ENCODE peak calls at places on chromosomes 12 and 14, in four cellular contexts. X is smooth muscle cell of the brain vasculature, C is HS-5, A is adipocyte. H is an unnamed sample.

GRCh38 chr12:99334737-99335136 is 312.8 kb upstream of the GARIN6 start:
- DNase-seq in X (no peak), C (no peak), A (peak; percentile 7), H (no peak)

GRCh38 chr12:122819209-122819805 is 15.9 kb upstream of the HIP1R start:
- DNase-seq in X (no peak), C (no peak), A (no peak), H (no peak)

GRCh38 chr12:48185181-48185919 is 1.9 kb downstream of the CCDC184 start:
- DNase-seq in X (no peak), C (no peak), A (no peak), H (no peak)

GRCh38 chr14:24238527-24239037 is 3.8 kb downstream of the TINF2 start:
- DNase-seq in X (no peak), C (no peak), A (no peak), H (no peak)

GRCh38 chr14:90629471-90629870 is 186.8 kb downstream of the TTC7B start:
- DNase-seq in X (no peak), C (no peak), A (no peak), H (no peak)

GRCh38 chr14:61927015-61927414 is 164.8 kb downstream of the SNAPC1 start:
- DNase-seq in X (no peak), C (no peak), A (peak; percentile 54), H (no peak)

GRCh38 chr12:77795699-77796098 is 35.0 kb upstream of the NAV3 start:
- DNase-seq in X (peak; percentile 26), C (no peak), A (peak; percentile 29), H (peak; percentile 40)

GRCh38 chr12:44464180-44464579 is 411.9 kb downstream of the NELL2 start:
- DNase-seq in X (no peak), C (no peak), A (no peak), H (no peak)

GRCh38 chr12:50050410-50051280 is 6.8 kb upstream of the ASIC1 start:
- DNase-seq in X (no peak), C (no peak), A (peak; percentile 80), H (no peak)

GRCh38 chr12:54941659-54942058 is 42.9 kb downstream of the TESPA1 start:
- DNase-seq in X (no peak), C (no peak), A (no peak), H (no peak)